ENCODE peak calls at places on chromosomes 6 and 20, in four cellular contexts. One of them, this sample, is unnamed.
A peak's percentile ranks its signal among the peaks of the same experiment; 100 is the strongest.

GRCh38 chr20:56788041-56788670 is 159.1 kb downstream of the TFAP2C start:
- DNase-seq in kidney tubule cell: peak; percentile 95
- DNase-seq in fibroblast of mammary gland: peak; percentile 100
- DNase-seq in fibroblast of lung: peak; percentile 97
- DNase-seq in this sample: peak; percentile 98

GRCh38 chr6:160992323-160993314 is 1.1 kb downstream of the MAP3K4 start:
- DNase-seq in kidney tubule cell: peak; percentile 65
- DNase-seq in fibroblast of mammary gland: peak; percentile 82
- DNase-seq in fibroblast of lung: peak; percentile 73
- DNase-seq in this sample: peak; percentile 83

GRCh38 chr20:15654208-15654649 is 919.0 kb downstream of the KIF16B start:
- DNase-seq in kidney tubule cell: peak; percentile 73
- DNase-seq in fibroblast of mammary gland: peak; percentile 52
- DNase-seq in fibroblast of lung: peak; percentile 11
- DNase-seq in this sample: peak; percentile 57

GRCh38 chr6:168032383-168032760 is 34.9 kb downstream of the KIF25 start:
- DNase-seq in kidney tubule cell: peak; percentile 83
- DNase-seq in fibroblast of mammary gland: peak; percentile 86
- DNase-seq in fibroblast of lung: peak; percentile 91
- DNase-seq in this sample: peak; percentile 93

GRCh38 chr6:14817068-14817467 is 428.8 kb upstream of the JARID2 start:
- DNase-seq in kidney tubule cell: no peak
- DNase-seq in fibroblast of mammary gland: no peak
- DNase-seq in fibroblast of lung: no peak
- DNase-seq in this sample: no peak

GRCh38 chr6:138289739-138290138 is 71.4 kb upstream of the PBOV1 start:
- DNase-seq in kidney tubule cell: peak; percentile 42
- DNase-seq in fibroblast of mammary gland: no peak
- DNase-seq in fibroblast of lung: peak; percentile 3
- DNase-seq in this sample: no peak

GRCh38 chr6:37171970-37172812 is 2.2 kb downstream of the PIM1 start:
- DNase-seq in kidney tubule cell: peak; percentile 95
- DNase-seq in fibroblast of mammary gland: peak; percentile 97
- DNase-seq in fibroblast of lung: peak; percentile 90
- DNase-seq in this sample: peak; percentile 97

GRCh38 chr20:58090181-58090580 is 138.3 kb downstream of the ANKRD60 start:
- DNase-seq in kidney tubule cell: no peak
- DNase-seq in fibroblast of mammary gland: no peak
- DNase-seq in fibroblast of lung: no peak
- DNase-seq in this sample: no peak

GRCh38 chr6:137148291-137149076 is 25.0 kb downstream of the IL22RA2 start:
- DNase-seq in kidney tubule cell: no peak
- DNase-seq in fibroblast of mammary gland: peak; percentile 94
- DNase-seq in fibroblast of lung: no peak
- DNase-seq in this sample: peak; percentile 57

GRCh38 chr6:43207286-43207685 is 22.0 kb downstream of the DNPH1 start:
- DNase-seq in kidney tubule cell: no peak
- DNase-seq in fibroblast of mammary gland: no peak
- DNase-seq in fibroblast of lung: no peak
- DNase-seq in this sample: no peak